ENCODE peak calls at places on chromosome 17, in eight cellular contexts. T, X, N, V, F, G, Y and S are unnamed samples.

GRCh38 chr17:29565643-29566472 is 979 bp downstream of the ABHD15 start:
- DNase-seq in T (peak; percentile 22), X (no peak), N (peak; percentile 94), V (peak; percentile 59), F (peak; percentile 55), G (peak; percentile 5), Y (peak; percentile 22), S (no peak)

GRCh38 chr17:82324566-82325285 is 7.3 kb upstream of the CD7 start:
- DNase-seq in T (no peak), X (no peak), N (no peak), V (no peak), F (no peak), G (no peak), Y (no peak), S (no peak)

GRCh38 chr17:42233148-42233547 is 38.9 kb upstream of the GHDC start:
- DNase-seq in T (no peak), X (peak; percentile 65), N (no peak), V (no peak), F (no peak), G (no peak), Y (no peak), S (no peak)

GRCh38 chr17:50346313-50347086 is 574 bp downstream of the XYLT2 start:
- DNase-seq in T (peak; percentile 50), X (no peak), N (no peak), V (peak; percentile 63), F (peak; percentile 50), G (peak; percentile 38), Y (no peak), S (no peak)

GRCh38 chr17:80468222-80468621 is 8.2 kb downstream of the NPTX1 start:
- DNase-seq in T (no peak), X (no peak), N (no peak), V (no peak), F (no peak), G (no peak), Y (no peak), S (no peak)

GRCh38 chr17:70552230-70552981 is 383.1 kb downstream of the KCNJ2 start:
- DNase-seq in T (no peak), X (peak; percentile 49), N (no peak), V (no peak), F (no peak), G (peak; percentile 10), Y (peak; percentile 29), S (no peak)

GRCh38 chr17:5592382-5592781 is 8.1 kb upstream of the NLRP1 start:
- DNase-seq in T (no peak), X (peak; percentile 44), N (no peak), V (no peak), F (no peak), G (no peak), Y (peak; percentile 29), S (no peak)

GRCh38 chr17:77556408-77557068 is 402.0 kb upstream of the TNRC6C start:
- DNase-seq in T (no peak), X (no peak), N (no peak), V (no peak), F (no peak), G (no peak), Y (no peak), S (no peak)

GRCh38 chr17:76468634-76469010 is 1.2 kb downstream of the AANAT start:
- DNase-seq in T (no peak), X (no peak), N (no peak), V (no peak), F (no peak), G (no peak), Y (no peak), S (no peak)
- TF ChIP-seq POLR2A in T (no peak), X (no peak), N (no peak), V (no peak), F (no peak), G (no peak), Y (no peak), S (no peak)

DNA sequence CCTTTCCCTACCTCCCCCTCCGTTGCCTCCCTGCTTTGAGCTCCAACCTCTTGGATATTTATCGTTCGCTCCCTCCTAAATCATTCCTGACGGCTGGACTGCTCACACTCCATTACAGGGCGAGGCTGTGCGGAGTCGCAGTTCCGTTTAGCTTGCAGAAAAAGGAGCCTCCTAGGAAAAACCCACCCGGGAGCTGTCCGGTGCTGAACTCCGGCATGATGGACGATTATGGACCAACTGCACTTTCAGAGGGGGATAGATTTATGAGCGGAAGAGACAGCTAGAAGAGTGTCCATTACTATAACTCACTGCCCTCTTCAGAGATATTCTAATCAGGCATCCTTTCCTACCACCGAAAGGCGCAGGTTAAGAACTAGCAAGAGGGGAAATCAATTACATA is 251.1 kb downstream of the ENGASE start:
- DNase-seq in T (no peak), X (no peak), N (no peak), V (no peak), F (no peak), G (no peak), Y (no peak), S (no peak)
- H3K27me3 ChIP-seq in T (no peaks in the 10 kb centered on the region), X (peaks cover under 1% of the 10 kb centered on the region), N (no peaks in the 10 kb centered on the region), V (peaks cover 23% of the 10 kb centered on the region), F (no peaks in the 10 kb centered on the region), G (peaks cover 7% of the 10 kb centered on the region), Y (peaks cover 99% of the 10 kb centered on the region), S (no peaks in the 10 kb centered on the region)

DNA sequence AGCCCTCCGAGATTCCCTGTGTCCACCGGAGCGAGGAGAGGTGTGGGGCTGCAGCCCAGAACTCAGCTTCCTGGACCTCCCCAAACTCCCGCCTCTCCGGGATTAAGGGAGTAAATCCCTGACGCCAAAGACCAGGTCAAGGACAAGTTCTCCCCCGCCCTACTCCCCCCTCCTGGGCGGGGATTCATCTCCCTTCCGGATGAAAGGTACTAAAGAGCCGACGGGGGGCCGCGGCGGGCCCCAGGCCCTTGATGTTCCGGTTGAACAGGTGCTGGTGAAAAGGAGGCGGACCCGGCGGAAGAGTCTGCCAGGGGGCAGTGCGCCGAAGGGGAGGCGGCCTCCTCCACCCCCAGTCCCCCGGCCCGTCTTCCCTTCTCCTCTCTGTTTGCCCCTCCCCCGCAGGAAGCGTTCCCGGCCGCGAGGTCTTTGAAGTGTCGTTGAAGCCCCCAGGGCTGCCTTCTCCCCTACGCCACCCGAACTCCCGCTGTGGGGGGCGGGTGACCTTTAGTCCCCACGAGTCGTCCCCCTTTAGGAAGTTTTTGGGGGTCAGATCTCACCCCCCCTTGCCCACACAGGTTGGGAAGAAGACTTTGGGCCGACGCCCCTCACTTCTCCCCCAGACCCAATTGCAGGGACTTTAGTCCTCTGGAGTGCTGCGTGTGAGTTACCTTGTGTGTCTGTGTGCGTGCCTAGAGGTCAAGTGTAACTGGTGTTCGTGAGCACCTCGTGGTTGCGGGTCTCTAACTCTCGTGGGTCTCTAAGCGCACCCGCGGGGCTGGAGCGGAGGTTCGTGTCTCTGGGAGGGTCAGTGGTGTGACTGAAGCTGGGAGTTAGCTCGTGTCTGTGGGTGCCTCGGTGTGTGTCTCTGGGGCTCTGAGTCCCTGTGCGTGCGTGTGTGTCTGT is 1.1 kb upstream of the MLLT6 start:
- DNase-seq in T (peak; percentile 79), X (no peak), N (peak; percentile 95), V (peak; percentile 95), F (peak; percentile 91), G (peak; percentile 91), Y (peak; percentile 81), S (no peak)
- TF ChIP-seq POLR2A in T (no peak), X (no peak), N (no peak), V (no peak), F (no peak), G (peak; percentile 44), Y (peak; percentile 29), S (no peak)

GRCh38 chr17:59858167-59858790 is 34.5 kb downstream of the TUBD1 start:
- DNase-seq in T (no peak), X (peak; percentile 23), N (no peak), V (peak; percentile 17), F (no peak), G (no peak), Y (no peak), S (no peak)

GRCh38 chr17:59851431-59852375 is 41.0 kb downstream of the TUBD1 start:
- DNase-seq in T (peak; percentile 64), X (peak; percentile 99), N (no peak), V (peak; percentile 47), F (no peak), G (peak; percentile 65), Y (no peak), S (peak; percentile 93)

GRCh38 chr17:59848778-59849177 is 44.0 kb downstream of the TUBD1 start:
- DNase-seq in T (peak; percentile 39), X (peak; percentile 75), N (peak; percentile 88), V (peak; percentile 74), F (peak; percentile 63), G (no peak), Y (no peak), S (no peak)

GRCh38 chr17:59856859-59857794 is 35.6 kb downstream of the TUBD1 start:
- DNase-seq in T (no peak), X (no peak), N (no peak), V (peak; percentile 25), F (no peak), G (no peak), Y (no peak), S (no peak)

DNA sequence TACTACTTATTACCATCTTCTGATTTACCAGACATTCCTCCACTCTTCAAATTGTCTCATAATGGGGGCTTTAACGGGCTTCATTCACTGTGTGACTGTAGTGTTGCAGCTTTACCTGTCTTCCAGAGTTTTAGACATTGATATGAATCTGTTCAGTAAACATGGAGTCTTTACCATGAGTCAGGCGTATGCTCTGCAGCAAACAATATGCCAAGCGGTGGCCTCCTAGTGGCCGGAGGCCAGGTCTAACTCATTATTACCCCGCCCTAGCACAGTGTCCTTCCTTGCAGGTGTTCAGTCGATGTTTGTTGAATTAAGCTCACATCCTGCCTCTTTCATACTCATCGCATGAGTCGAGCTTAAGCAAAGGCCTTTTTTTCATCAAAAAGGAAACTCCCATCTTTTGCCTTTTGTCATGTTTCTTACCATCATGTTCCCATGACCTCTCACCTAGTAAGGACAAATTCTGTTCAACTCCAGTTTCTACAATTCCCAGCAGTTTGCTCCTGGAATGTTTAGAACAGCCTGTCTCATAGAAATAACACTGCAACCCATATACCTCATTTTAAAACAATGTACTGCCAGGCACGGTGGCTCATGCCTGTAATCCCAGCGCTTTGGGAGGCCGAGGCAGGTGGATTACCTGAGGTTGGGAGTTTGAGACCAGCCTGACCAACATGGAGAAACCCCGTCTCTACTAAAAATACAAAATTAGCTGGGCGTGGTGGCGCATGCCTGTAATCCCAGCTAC is 39.4 kb downstream of the TUBD1 start:
- DNase-seq in T (no peak), X (peak; percentile 100), N (peak; percentile 80), V (peak; percentile 91), F (peak; percentile 80), G (peak; percentile 77), Y (no peak), S (no peak)
- H3K27me3 ChIP-seq in T (no peaks in the 10 kb centered on the region), X (no peaks in the 10 kb centered on the region), N (no peaks in the 10 kb centered on the region), V (no peaks in the 10 kb centered on the region), F (no peaks in the 10 kb centered on the region), G (no peaks in the 10 kb centered on the region), Y (no peaks in the 10 kb centered on the region), S (no peaks in the 10 kb centered on the region)